ENCODE peak calls at places on chromosome 4, in four cellular contexts. C is HepG2, L is K562, G is HCT116. O is an unnamed sample. For H3K4me1, the result is how much of the 10 kb centered on the place peaks cover.

GRCh38 chr4:153159728-153160221 is 44.5 kb upstream of the TRIM2 start:
- DNase-seq in L (no peak), C (no peak), G (no peak), O (no peak)

GRCh38 chr4:3710451-3711182 is 55.6 kb upstream of the ADRA2C start:
- DNase-seq in L (no peak), G (no peak), C (no peak), O (no peak)

GRCh38 chr4:92506933-92507332 is 203.2 kb downstream of the GRID2 start:
- DNase-seq in C (no peak), G (no peak), L (no peak), O (no peak)

GRCh38 chr4:15885422-15885821 is 53.1 kb downstream of the FGFBP1 start:
- DNase-seq in L (no peak), G (no peak), C (no peak), O (no peak)

GRCh38 chr4:4344915-4345527 is 41.9 kb upstream of the NSG1 start:
- DNase-seq in L (no peak), C (no peak), G (no peak), O (no peak)

GRCh38 chr4:183355405-183355804 is 33.2 kb upstream of the CLDN24 start:
- DNase-seq in C (no peak), G (no peak), L (no peak), O (no peak)

GRCh38 chr4:84852081-84852480 is 114.4 kb downstream of the WDFY3 start:
- DNase-seq in C (no peak), G (peak), L (no peak), O (no peak)

GRCh38 chr4:14168919-14169318 is 541.4 kb upstream of the BOD1L1 start:
- DNase-seq in L (no peak), G (no peak), C (no peak), O (peak)

GRCh38 chr4:18957721-18958120 is 936.2 kb upstream of the LCORL start:
- DNase-seq in G (no peak), C (no peak), L (no peak), O (no peak)

DNA sequence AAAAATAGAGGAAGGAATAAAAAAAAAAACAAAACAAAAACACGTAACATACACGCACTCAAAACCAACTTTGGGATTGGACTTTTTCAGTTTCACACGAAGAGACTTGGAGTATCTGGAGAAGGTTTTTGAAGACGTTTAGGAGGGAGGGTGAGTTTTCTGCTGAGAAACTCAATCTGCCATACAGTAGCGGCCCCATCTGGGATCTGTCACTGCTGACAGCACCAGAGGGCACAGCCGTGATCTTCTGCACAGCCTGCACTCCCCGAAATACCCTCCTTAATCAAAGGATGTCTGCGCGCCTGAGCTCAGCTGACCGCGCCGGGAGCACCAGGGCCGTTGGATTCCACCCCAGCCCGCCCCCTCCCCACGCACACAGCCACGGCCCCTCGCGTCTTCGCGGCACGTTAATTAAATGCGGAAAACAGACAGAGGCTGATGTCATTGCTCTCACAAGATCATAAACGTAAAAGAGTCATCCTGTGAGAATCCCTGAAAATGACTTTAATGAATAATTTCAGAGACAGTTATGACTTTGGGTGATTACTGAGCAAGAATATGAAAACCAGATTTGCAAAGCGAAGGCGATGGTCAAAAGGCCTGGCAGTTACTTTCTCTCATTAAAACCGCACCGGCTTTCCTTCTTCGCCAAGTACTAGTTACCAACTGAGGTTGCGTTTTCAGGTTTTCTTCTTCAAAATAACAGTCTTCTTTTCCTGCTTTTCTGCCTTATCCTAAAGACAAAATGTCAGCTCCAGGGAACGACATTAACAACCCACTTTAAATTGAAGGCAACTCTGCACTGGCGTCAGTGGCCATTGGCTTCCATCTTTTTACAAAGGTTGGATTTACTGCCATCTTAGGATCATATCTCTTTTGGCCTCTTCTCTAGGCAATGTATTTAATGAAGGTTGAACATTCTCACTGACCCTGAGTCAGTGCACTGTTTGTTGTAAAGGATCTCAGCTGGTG is 10.6 kb downstream of the HAND2 start:
- DNase-seq in G (no peak), L (no peak), C (no peak), O (no peak)
- TF ChIP-seq TCF7L2 in G (no peak), L (no peak), C (no peak), O (no peak)

DNA sequence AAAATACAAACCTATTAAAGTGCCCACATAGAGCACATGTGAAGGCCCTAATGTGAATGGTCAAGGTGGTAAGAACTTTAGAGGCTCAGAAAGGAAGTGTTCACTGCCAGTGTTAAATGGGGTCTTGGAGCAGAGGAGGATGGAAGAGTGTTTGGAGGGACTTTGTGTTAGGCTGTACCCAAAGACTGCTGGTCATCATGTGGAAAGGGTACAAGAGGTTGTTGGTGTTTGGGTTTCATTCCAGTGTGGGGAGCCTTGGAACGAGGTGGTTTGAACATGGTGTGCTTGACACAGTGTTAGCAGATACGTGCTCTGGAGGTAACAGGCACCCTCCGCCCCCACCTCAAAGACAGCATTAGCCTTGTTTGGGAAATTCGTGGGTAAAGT is 73.1 kb downstream of the RAPGEF2 start:
- DNase-seq in G (no peak), L (no peak), C (no peak), O (no peak)
- H3K4me1 ChIP-seq in G (under half), L (under half), C (under half), O (under half)

GRCh38 chr4:957231-957580 is 16.2 kb downstream of the DGKQ start:
- DNase-seq in L (no peak), C (no peak), G (no peak), O (no peak)

GRCh38 chr4:957581-958313 is 15.6 kb downstream of the DGKQ start:
- DNase-seq in C (no peak), L (no peak), G (no peak), O (no peak)

GRCh38 chr4:958836-959337 is 14.5 kb downstream of the DGKQ start:
- DNase-seq in G (no peak), C (no peak), L (no peak), O (no peak)

GRCh38 chr4:959338-960139 is 13.8 kb downstream of the DGKQ start:
- DNase-seq in L (no peak), C (no peak), G (no peak), O (no peak)

DNA sequence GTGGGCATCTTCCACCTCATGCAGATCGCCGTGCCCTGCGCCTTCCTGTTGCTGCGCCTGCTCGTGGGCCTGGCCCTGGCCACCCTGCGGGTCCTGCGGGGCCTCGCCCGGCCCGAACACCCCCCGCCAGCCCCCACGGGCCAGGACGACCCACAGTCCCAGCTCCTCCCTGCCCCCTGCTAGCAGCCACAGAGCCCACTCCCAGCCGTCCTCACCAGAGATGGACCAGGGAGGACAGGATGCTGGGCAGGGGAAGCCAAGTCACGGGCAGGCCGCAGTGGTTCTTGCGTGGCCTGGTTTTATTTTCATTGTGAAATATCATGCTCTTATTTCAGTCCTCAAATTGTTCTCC is 15.1 kb downstream of the DGKQ start:
- DNase-seq in C (no peak), G (no peak), L (no peak), O (no peak)
- TF ChIP-seq TCF7L2 in C (no peak), G (no peak), L (no peak), O (no peak)

DNA sequence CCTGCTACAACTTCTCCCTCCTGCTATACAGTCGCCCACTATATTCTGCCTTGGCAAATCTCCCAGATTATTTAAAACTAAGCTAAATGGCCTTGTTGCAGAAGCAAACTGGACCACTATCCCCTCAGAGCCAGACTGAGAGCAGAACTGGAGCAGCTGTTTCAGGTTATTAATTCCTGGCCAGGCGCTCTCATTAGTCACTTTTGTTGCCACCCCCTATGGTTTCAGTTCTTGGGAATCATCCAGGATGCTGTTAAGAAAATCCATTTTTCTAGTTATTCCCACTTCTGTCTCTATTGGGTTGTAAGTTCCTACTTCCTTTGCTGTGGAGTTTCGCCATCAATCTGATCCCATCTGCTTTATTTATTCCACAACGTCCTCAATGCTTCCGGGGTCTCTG is 30.1 kb downstream of the ADGRA3 start:
- DNase-seq in L (no peak), C (no peak), G (no peak), O (no peak)
- H3K4me1 ChIP-seq in L (under half), C (half or more), G (under half), O (under half)

DNA sequence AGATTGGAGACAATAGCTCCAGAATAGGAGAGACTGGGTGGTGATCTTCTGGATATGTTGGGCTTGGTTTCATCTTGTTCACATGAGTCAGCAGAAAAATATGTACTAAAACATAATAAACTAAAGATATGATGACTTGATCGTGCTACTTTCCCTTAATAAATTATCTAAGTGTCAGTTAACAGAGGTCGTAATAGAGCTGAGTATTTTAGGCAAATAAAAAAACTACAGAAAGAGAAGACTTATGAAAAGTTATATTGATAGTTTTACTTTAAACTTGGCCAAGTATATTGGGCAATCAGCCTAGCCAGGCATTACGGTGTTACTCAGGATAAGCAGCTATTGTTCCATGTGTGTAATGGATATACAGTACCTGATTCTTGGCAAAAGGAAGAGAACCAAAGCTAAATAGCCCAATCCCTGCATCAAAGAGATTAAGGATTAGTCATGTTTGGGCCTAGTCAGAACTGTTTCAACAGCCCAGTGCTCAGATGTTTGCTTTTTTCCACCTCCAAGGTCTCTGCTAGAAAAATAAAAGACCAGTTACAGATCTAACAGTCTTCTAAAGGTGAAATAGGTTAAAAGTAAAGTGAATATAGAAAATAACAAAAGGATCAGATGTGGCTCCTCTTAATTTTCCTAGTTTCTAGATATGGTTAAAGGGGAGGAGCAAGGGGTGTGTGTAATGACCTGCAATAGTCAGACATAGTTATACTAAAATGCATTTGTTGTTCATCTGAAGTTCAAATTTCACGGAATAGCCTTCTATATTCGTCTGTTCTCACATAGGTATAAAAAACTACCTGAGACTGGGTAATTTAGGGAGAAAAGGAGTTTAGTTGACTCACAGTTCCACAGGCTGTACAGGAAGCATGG is 262.6 kb downstream of the ADGRL3 start:
- DNase-seq in C (peak), L (no peak), G (no peak), O (no peak)
- TF ChIP-seq TCF7L2 in C (no peak), L (no peak), G (peak), O (no peak)

O was measured in Panc1.